ENCODE peak calls at places on chromosomes 16 and 17, in five cellular contexts. B is fibroblast of the aortic adventitia; Q is fibroblast of pulmonary artery; X is CD8-positive, alpha-beta T cell; C is HCT116. O is an unnamed sample.

GRCh38 chr17:81483085-81483861 is 29.3 kb downstream of the ACTG1 start:
- DNase-seq in B (no peak), X (no peak), C (no peak), Q (peak; percentile 61), O (no peak)

GRCh38 chr16:51045186-51045585 is 105.9 kb downstream of the SALL1 start:
- DNase-seq in X (no peak), B (no peak), C (no peak), Q (no peak), O (no peak)

GRCh38 chr17:52157161-52157560 is 1.4 kb downstream of the CA10 start:
- DNase-seq in Q (no peak), X (no peak), C (no peak), B (no peak), O (no peak)

GRCh38 chr17:50275279-50275678 is 1.0 kb downstream of the TMEM92 start:
- DNase-seq in X (no peak), B (no peak), Q (no peak), C (no peak), O (no peak)

GRCh38 chr16:51245306-51245705 is 94.2 kb upstream of the SALL1 start:
- DNase-seq in X (no peak), C (no peak), B (no peak), Q (no peak), O (no peak)

GRCh38 chr17:50661348-50661747 is 26.7 kb downstream of the ABCC3 start:
- DNase-seq in Q (no peak), B (no peak), C (no peak), X (no peak), O (no peak)

GRCh38 chr17:55067697-55068439 is 99.3 kb downstream of the STXBP4 start:
- DNase-seq in Q (peak; percentile 46), C (no peak), B (peak; percentile 8), X (no peak), O (no peak)

GRCh38 chr16:65837431-65837986 is 529.0 kb upstream of the CDH5 start:
- DNase-seq in C (no peak), B (no peak), X (no peak), Q (no peak), O (no peak)

GRCh38 chr17:43917348-43918025 is 10.2 kb upstream of the MPP2 start:
- DNase-seq in Q (peak; percentile 42), C (no peak), X (peak; percentile 74), B (peak; percentile 19), O (peak; percentile 11)

GRCh38 chr17:73576556-73576955 is 67.7 kb downstream of the SDK2 start:
- DNase-seq in C (no peak), B (no peak), Q (no peak), X (no peak), O (no peak)

GRCh38 chr16:89473791-89474414 is 16.5 kb downstream of the ANKRD11 start:
- DNase-seq in B (peak; percentile 74), X (no peak), Q (peak; percentile 68), C (no peak), O (peak; percentile 34)

GRCh38 chr17:33927732-33928133 is 327.4 kb upstream of the CCL2 start:
- DNase-seq in Q (no peak), C (no peak), B (no peak), X (no peak), O (no peak)

GRCh38 chr17:57604771-57605733 is 140.0 kb downstream of the CCDC182 start:
- DNase-seq in C (no peak), B (peak; percentile 51), Q (peak; percentile 63), X (peak; percentile 71), O (peak; percentile 45)

GRCh38 chr16:80198265-80198994 is 342.4 kb upstream of the DYNLRB2 start:
- DNase-seq in B (no peak), C (no peak), X (no peak), Q (peak; percentile 16), O (no peak)

GRCh38 chr16:31411024-31411845 is 16.9 kb downstream of the COX6A2 start:
- DNase-seq in X (no peak), B (no peak), C (no peak), Q (no peak), O (no peak)

GRCh38 chr17:21078056-21078825 is 35.4 kb upstream of the USP22 start:
- DNase-seq in Q (no peak), C (no peak), B (no peak), X (no peak), O (no peak)

GRCh38 chr17:50845260-50846147 is 10.1 kb downstream of the WFIKKN2 start:
- DNase-seq in Q (no peak), B (no peak), C (no peak), X (peak; percentile 31), O (no peak)

GRCh38 chr17:31052187-31052889 is 42.4 kb upstream of the NF1 start:
- DNase-seq in C (peak; percentile 42), X (no peak), Q (peak; percentile 93), B (peak; percentile 98), O (peak; percentile 94)

GRCh38 chr16:49492090-49492801 is 118.6 kb downstream of the C16orf78 start:
- DNase-seq in Q (peak; percentile 12), B (peak; percentile 7), C (no peak), X (peak; percentile 64), O (no peak)

GRCh38 chr16:77788196-77789084 is at the start of gene VAT1L:
- DNase-seq in B (peak; percentile 68), Q (peak; percentile 50), X (no peak), C (no peak), O (peak; percentile 46)

GRCh38 chr16:53099318-53100130 is 44.7 kb downstream of the CHD9 start:
- DNase-seq in B (peak; percentile 85), Q (peak; percentile 96), X (peak; percentile 67), C (peak; percentile 78), O (peak; percentile 86)

GRCh38 chr16:12866981-12867551 is 34.3 kb upstream of the SHISA9 start:
- DNase-seq in C (no peak), B (no peak), X (no peak), Q (no peak), O (no peak)

GRCh38 chr17:77591231-77591785 is 367.2 kb upstream of the TNRC6C start:
- DNase-seq in Q (no peak), X (no peak), C (no peak), B (no peak), O (no peak)

GRCh38 chr17:77596491-77597420 is 361.7 kb upstream of the TNRC6C start:
- DNase-seq in X (no peak), Q (no peak), B (no peak), C (no peak), O (no peak)

GRCh38 chr17:77594416-77595209 is 363.9 kb upstream of the TNRC6C start:
- DNase-seq in C (no peak), Q (no peak), B (no peak), X (no peak), O (no peak)

GRCh38 chr17:77592503-77592902 is 366.0 kb upstream of the TNRC6C start:
- DNase-seq in X (no peak), B (no peak), Q (no peak), C (no peak), O (no peak)

DNA sequence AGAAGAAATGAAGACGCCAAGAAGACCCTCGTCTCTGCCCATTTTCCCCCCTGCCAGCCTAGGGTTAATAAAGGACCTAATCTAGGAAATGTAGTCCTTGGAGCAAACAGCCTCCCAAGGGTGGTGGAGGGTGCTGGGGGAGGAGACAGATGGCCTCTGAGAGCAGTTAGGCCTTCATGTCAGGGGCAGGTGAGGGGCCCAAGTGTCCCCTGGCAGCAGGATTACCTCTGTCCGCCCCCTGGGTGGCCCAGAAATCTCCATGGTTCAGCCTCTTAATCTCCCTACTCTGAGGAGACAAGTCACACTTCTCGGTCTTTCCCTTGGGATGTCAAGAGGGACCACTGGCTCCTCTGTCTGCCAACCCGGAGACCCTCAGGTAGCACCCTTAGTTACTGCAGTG is 365.4 kb upstream of the TNRC6C start:
- DNase-seq in X (no peak), B (no peak), C (no peak), Q (no peak), O (no peak)
- TF ChIP-seq CTCF in X (no peak), B (no peak), C (no peak), Q (no peak), O (no peak)

DNA sequence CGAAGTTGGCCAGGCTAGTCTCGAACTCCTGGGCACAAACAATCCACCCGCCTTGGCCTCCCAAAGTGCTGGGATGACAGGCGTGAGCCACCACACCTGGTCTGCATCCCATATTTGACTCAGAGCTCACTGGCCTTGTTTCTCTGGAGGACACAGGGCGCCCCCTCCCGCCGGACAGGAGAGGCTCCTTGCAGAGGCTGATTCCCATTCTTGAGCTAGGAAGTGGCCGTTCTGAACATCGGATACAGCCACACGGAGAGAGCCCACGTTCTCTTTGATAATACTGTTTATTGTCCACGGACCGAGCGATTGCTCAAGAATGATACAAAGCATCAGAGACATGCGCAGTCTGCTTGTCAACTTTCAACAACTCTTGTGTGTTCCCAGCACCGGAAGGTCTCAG is 12.1 kb upstream of the USP36 start:
- DNase-seq in B (no peak), X (no peak), C (no peak), Q (peak; percentile 26), O (no peak)
- TF ChIP-seq CTCF in B (no peak), X (no peak), C (peak; percentile 47), Q (no peak), O (peak; percentile 33)

GRCh38 chr17:74979408-74980146 is 7.0 kb upstream of the HID1 start:
- DNase-seq in X (no peak), C (no peak), B (no peak), Q (no peak), O (no peak)

GRCh38 chr17:74978240-74978639 is 5.7 kb upstream of the HID1 start:
- DNase-seq in C (no peak), Q (no peak), X (no peak), B (no peak), O (no peak)

GRCh38 chr17:74986206-74986576 is 1.2 kb upstream of the CDR2L start:
- DNase-seq in Q (no peak), C (no peak), X (no peak), B (no peak), O (no peak)

GRCh38 chr17:74981318-74981978 is 6.0 kb upstream of the CDR2L start:
- DNase-seq in X (no peak), C (no peak), Q (no peak), B (no peak), O (no peak)

DNA sequence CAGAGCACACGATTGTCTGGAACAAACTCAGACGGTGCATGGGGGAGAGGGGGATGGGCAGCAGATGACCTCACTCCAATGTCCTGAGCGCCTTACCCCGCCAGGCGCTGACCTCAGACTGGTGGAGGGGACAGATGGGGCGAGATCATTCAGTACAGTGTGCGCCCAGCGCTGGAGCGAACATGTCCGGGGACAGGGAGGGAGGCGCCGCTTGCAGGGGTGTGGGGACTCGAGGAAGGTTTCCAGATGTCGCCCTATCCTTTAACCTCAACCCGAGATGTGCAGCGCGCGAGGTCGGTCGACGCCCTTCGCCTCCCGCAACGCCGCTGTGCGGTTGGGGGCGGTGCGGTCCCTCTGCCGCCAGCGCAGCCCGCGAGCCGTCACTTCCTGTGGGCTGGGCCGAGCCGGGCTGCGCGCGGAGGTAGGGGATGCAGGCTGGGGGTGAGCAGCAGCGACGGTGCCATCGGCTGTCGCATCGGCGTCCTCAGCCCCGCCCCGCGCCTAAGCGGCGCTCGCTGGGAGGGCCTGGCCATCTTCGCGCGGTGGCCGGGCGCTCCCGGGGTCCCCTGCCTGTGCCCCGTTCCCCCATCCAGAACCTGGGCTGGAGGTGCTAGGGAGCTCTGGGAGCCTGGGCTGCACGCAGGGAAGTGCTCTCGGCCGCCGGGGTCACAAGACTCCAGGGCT is 5.3 kb upstream of the CDR2L start:
- DNase-seq in B (peak; percentile 40), Q (peak; percentile 48), C (peak; percentile 57), X (peak; percentile 85), O (peak; percentile 43)
- TF ChIP-seq CTCF in B (no peak), Q (no peak), C (peak; percentile 15), X (no peak), O (no peak)

DNA sequence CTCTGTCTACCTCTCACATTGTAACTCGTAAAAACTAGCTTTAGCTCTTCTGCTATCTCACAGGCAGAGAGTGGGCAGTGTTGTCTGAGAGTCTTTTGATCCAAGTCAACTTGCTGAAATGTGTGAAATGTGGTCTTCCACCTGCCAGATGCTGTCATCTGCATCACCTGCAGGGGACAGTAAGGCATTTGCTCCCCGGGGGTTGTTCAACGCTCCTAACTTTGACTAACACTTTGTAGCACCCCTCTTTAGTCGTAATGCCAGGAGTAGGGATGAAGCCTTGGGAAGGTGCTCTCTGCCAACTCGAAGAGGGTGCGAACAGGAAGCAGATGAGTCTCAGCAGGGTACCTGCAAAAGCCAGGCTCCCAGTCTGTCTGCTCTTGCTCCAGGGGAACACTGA is 36.1 kb downstream of the SNX11 start:
- DNase-seq in X (no peak), Q (no peak), B (no peak), C (no peak), O (no peak)
- TF ChIP-seq CTCF in X (no peak), Q (no peak), B (no peak), C (no peak), O (no peak)

O was measured in brain microvascular endothelial cell.